ENCODE peak calls at places on chromosome 18, in five cellular contexts. K, M, Q, A and G are unnamed samples.

GRCh38 chr18:45617284-45617683 is 2.0 kb downstream of the SLC14A2 start:
- DNase-seq in M (peak), Q (no peak), A (peak), K (no peak), G (no peak)

GRCh38 chr18:59279722-59280121 is 6.5 kb upstream of the RAX start:
- DNase-seq in K (no peak), Q (no peak), M (no peak), A (no peak), G (no peak)

GRCh38 chr18:240175-240574 is 27.7 kb downstream of the THOC1 start:
- DNase-seq in K (no peak), A (no peak), M (no peak), Q (no peak), G (no peak)

GRCh38 chr18:63237486-63237885 is 82.1 kb downstream of the BCL2 start:
- DNase-seq in A (no peak), M (no peak), K (no peak), Q (no peak), G (no peak)

GRCh38 chr18:41922171-41922570 is 32.9 kb upstream of the PIK3C3 start:
- DNase-seq in K (peak), Q (no peak), A (no peak), M (no peak), G (no peak)

GRCh38 chr18:70024829-70025228 is 77.2 kb upstream of the CD226 start:
- DNase-seq in A (no peak), K (no peak), M (no peak), Q (no peak), G (no peak)

GRCh38 chr18:51082571-51083264 is 52.7 kb downstream of the SMAD4 start:
- DNase-seq in A (no peak), M (no peak), Q (peak), K (no peak), G (no peak)

GRCh38 chr18:7876354-7876753 is 309.2 kb downstream of the PTPRM start:
- DNase-seq in K (no peak), A (no peak), Q (no peak), M (no peak), G (no peak)

GRCh38 chr18:50473896-50474295 is 86.0 kb upstream of the MAPK4 start:
- DNase-seq in A (no peak), M (no peak), Q (no peak), K (no peak), G (no peak)

GRCh38 chr18:58321986-58322385 is 278.0 kb downstream of the NEDD4L start:
- DNase-seq in K (peak), M (peak), Q (peak), A (peak), G (peak)

GRCh38 chr18:60277855-60278480 is 94.6 kb downstream of the MC4R start:
- DNase-seq in M (no peak), K (no peak), Q (no peak), A (no peak), G (no peak)

GRCh38 chr18:60649816-60650215 is 277.2 kb upstream of the MC4R start:
- DNase-seq in A (no peak), K (no peak), M (no peak), Q (no peak), G (no peak)

GRCh38 chr18:903703-904102 is 968 bp upstream of the ADCYAP1 start:
- DNase-seq in K (peak), A (peak), M (no peak), Q (peak), G (no peak)

GRCh38 chr18:58088723-58089074 is 44.7 kb downstream of the NEDD4L start:
- DNase-seq in K (no peak), M (peak), A (no peak), Q (no peak), G (no peak)

GRCh38 chr18:46623541-46623940 is 33.5 kb downstream of the LOXHD1 start:
- DNase-seq in K (no peak), Q (no peak), M (no peak), A (peak), G (no peak)

GRCh38 chr18:56593906-56594305 is 44.5 kb downstream of the TXNL1 start:
- DNase-seq in A (no peak), Q (no peak), M (no peak), K (no peak), G (no peak)

GRCh38 chr18:23585007-23585871 is 1.1 kb downstream of the NPC1 start:
- DNase-seq in A (no peak), K (peak), Q (peak), M (no peak), G (no peak)

GRCh38 chr18:69490072-69490471 is 89.4 kb downstream of the DOK6 start:
- DNase-seq in Q (no peak), K (no peak), M (no peak), A (no peak), G (no peak)

GRCh38 chr18:60319129-60319528 is 53.4 kb downstream of the MC4R start:
- DNase-seq in A (no peak), M (no peak), K (no peak), Q (no peak), G (no peak)

GRCh38 chr18:23143871-23144270 is 8.6 kb downstream of the CABLES1 start:
- DNase-seq in M (no peak), A (no peak), K (no peak), Q (no peak), G (no peak)

GRCh38 chr18:8029061-8029460 is 461.9 kb downstream of the PTPRM start:
- DNase-seq in M (no peak), Q (no peak), A (no peak), K (no peak), G (no peak)

GRCh38 chr18:56637897-56638231 is 528 bp downstream of the TXNL1 start:
- DNase-seq in A (no peak), M (peak), Q (no peak), K (peak), G (no peak)

GRCh38 chr18:31965331-31965970 is 22.5 kb upstream of the TRAPPC8 start:
- DNase-seq in Q (no peak), A (no peak), K (no peak), M (no peak), G (no peak)

GRCh38 chr18:2814928-2815327 is 31.9 kb upstream of the EMILIN2 start:
- DNase-seq in Q (no peak), M (no peak), A (no peak), K (no peak), G (no peak)
- TF ChIP-seq CTCF in Q (no peak), M (no peak), A (no peak), K (no peak), G (no peak)

GRCh38 chr18:78960709-78961108 is 18.9 kb upstream of the SALL3 start:
- DNase-seq in M (no peak), Q (no peak), A (no peak), K (no peak), G (no peak)

GRCh38 chr18:78955066-78955465 is 24.6 kb upstream of the SALL3 start:
- DNase-seq in A (no peak), Q (no peak), M (no peak), K (no peak), G (no peak)

GRCh38 chr18:78962098-78962497 is 17.5 kb upstream of the SALL3 start:
- DNase-seq in A (no peak), Q (no peak), K (no peak), M (no peak), G (no peak)

GRCh38 chr18:78957140-78957539 is 22.5 kb upstream of the SALL3 start:
- DNase-seq in A (no peak), M (no peak), K (no peak), Q (no peak), G (no peak)
- TF ChIP-seq CTCF in A (no peak), M (no peak), K (no peak), Q (no peak), G (no peak)

GRCh38 chr18:40676676-40677075 is 1278.4 kb upstream of the PIK3C3 start:
- DNase-seq in Q (no peak), A (no peak), M (no peak), K (no peak), G (no peak)
- TF ChIP-seq CTCF in Q (no peak), A (no peak), M (no peak), K (no peak), G (no peak)

GRCh38 chr18:35490894-35491688 is 6.7 kb downstream of the INO80C start:
- DNase-seq in A (no peak), M (no peak), Q (no peak), K (peak), G (no peak)

GRCh38 chr18:35495821-35496368 is 1.9 kb downstream of the INO80C start:
- DNase-seq in A (no peak), M (no peak), Q (no peak), K (no peak), G (no peak)

GRCh38 chr18:35494281-35494825 is 3.4 kb downstream of the INO80C start:
- DNase-seq in Q (no peak), M (no peak), A (no peak), K (no peak), G (no peak)

GRCh38 chr18:35489913-35490490 is 7.8 kb downstream of the INO80C start:
- DNase-seq in Q (no peak), A (peak), M (no peak), K (no peak), G (no peak)

DNA sequence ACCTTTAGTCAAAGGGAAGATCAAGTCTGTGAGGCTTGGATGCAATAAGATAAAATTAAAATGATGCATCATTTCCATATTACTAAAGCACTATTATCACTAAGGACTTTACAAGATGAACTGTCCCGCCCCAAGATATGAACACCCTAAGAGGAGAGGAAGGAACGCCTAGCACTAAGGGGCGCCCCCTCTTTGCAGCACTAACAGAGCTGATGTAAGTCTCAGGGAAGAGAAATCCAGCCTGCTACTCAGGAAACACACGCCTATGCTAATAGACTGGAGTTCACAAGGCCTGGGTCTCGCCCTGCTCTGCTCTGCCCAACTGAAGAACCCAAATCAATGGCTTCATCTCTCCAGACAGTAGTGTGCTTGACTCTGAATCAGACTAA is 6.1 kb downstream of the INO80C start:
- DNase-seq in A (no peak), M (no peak), Q (no peak), K (peak), G (no peak)
- TF ChIP-seq CTCF in A (no peak), M (no peak), Q (no peak), K (no peak), G (no peak)

GRCh38 chr18:34222396-34223163 is 2.1 kb downstream of the NOL4 start:
- DNase-seq in K (peak), M (no peak), A (peak), Q (peak), G (no peak)
- TF ChIP-seq CTCF in K (no peak), M (no peak), A (no peak), Q (no peak), G (no peak)

DNA sequence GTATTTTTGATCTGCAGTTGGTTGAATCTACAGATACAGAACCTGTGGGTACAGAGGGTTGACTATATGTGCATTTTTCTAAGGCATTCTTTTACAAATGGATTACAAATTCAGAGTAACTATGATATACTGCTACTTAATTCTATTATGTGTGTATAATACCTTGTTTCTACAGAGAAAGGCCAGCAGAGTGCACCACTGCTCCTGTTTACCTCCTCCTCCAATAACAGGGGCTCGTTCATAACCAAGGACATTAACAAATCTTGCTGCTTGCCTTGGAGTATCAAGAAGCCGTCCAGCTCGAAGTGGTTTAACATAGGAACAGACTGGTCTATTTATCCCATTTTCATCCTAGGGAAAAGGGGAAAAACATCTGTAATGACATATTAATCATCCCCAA is 16.4 kb downstream of the CEP76 start:
- DNase-seq in A (no peak), Q (no peak), M (no peak), K (no peak), G (no peak)
- TF ChIP-seq CTCF in A (no peak), Q (no peak), M (no peak), K (no peak), G (no peak)